ENCODE peak calls at places on chromosomes 13 and 19, in four cellular contexts. One of them, this sample, is unnamed. For H3K9me3, the result is how much of the 10 kb centered on the place peaks cover.

GRCh38 chr13:33289966-33290365 is 4.4 kb upstream of the STARD13 start:
- ATAC-seq in T-helper 17 cell: no peak
- ATAC-seq in psoas muscle: no peak
- ATAC-seq in body of pancreas: no peak
- ATAC-seq in this sample: no peak

GRCh38 chr13:110343241-110343865 is 36.3 kb downstream of the COL4A2 start:
- ATAC-seq in T-helper 17 cell: no peak
- ATAC-seq in psoas muscle: no peak
- ATAC-seq in body of pancreas: peak
- ATAC-seq in this sample: peak

GRCh38 chr19:51938936-51939335 is 11.7 kb downstream of the ZNF613 start:
- ATAC-seq in T-helper 17 cell: no peak
- ATAC-seq in psoas muscle: no peak
- ATAC-seq in body of pancreas: no peak
- ATAC-seq in this sample: no peak

GRCh38 chr19:33389574-33390119 is 16.1 kb downstream of the CEBPG start:
- ATAC-seq in T-helper 17 cell: no peak
- ATAC-seq in psoas muscle: no peak
- ATAC-seq in body of pancreas: no peak
- ATAC-seq in this sample: no peak

GRCh38 chr19:14006766-14007562 is 844 bp upstream of the RFX1 start:
- ATAC-seq in T-helper 17 cell: no peak
- ATAC-seq in psoas muscle: peak
- ATAC-seq in body of pancreas: peak
- ATAC-seq in this sample: peak

GRCh38 chr19:3035542-3036118 is 6.5 kb upstream of the TLE2 start:
- ATAC-seq in T-helper 17 cell: peak
- ATAC-seq in psoas muscle: peak
- ATAC-seq in body of pancreas: peak
- ATAC-seq in this sample: peak

GRCh38 chr19:38213469-38213868 is 10.6 kb downstream of the DPF1 start:
- ATAC-seq in T-helper 17 cell: no peak
- ATAC-seq in psoas muscle: no peak
- ATAC-seq in body of pancreas: no peak
- ATAC-seq in this sample: no peak

GRCh38 chr13:46775385-46776065 is 21.4 kb downstream of the ESD start:
- ATAC-seq in T-helper 17 cell: no peak
- ATAC-seq in psoas muscle: no peak
- ATAC-seq in body of pancreas: no peak
- ATAC-seq in this sample: peak

GRCh38 chr13:28820099-28821051 is at the start of gene MTUS2:
- ATAC-seq in T-helper 17 cell: peak
- ATAC-seq in psoas muscle: no peak
- ATAC-seq in body of pancreas: peak
- ATAC-seq in this sample: peak

GRCh38 chr13:32036131-32036695 is 4.6 kb downstream of the FRY start:
- ATAC-seq in T-helper 17 cell: no peak
- ATAC-seq in psoas muscle: no peak
- ATAC-seq in body of pancreas: peak
- ATAC-seq in this sample: no peak

DNA sequence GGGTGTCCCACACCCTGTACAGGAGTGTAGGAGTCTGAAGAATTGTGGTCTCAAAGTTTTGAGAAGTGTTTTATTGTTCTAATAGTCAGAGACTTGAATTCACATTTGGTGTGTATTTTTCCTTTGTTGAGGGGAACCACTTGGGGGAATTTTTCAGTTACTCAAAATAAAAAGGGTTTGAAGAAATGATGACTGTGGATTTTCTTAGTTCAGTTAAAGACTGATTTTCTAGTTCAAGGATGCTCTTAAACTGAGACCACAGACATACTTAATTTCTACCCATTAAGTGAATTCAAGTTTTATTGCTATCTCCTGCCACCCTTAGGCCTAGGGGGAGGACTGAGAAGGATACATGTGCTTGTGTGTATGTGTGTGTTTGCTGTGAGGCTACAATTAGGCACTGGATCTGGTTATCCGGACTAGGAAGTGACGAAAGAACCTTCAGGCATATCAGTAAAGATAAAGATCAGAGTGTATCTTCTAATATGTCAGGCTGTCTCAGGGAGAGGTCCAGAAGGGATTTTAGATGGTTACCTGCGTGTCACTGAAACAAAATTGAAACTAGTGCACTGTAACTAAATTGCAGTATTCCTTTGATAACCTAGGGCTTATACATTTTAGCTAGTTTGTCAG is 234.9 kb upstream of the DACH1 start:
- ATAC-seq in T-helper 17 cell: no peak
- ATAC-seq in psoas muscle: no peak
- ATAC-seq in body of pancreas: no peak
- ATAC-seq in this sample: no peak
- H3K9me3 ChIP-seq in T-helper 17 cell: under half
- H3K9me3 ChIP-seq in psoas muscle: under half
- H3K9me3 ChIP-seq in body of pancreas: under half
- H3K9me3 ChIP-seq in this sample: under half

DNA sequence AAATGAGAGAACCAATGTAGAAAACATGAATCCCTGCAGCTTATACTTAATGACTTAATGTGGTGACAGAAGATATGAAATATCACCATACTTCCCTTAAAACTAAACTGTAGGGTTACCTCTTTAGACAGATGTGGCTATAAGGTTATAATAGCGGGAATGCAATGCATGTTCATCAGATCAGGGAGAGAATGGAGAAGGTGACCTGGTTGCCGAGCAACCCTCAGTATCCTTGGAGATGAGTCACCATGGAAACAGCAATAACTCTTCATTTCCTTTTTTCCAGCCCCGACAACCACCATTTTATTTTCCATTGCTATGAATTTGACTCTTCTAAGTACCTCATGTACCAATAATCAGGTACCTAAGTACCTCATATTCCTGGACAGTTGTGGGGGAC is 28.0 kb upstream of the ZNF835 start:
- ATAC-seq in T-helper 17 cell: no peak
- ATAC-seq in psoas muscle: no peak
- ATAC-seq in body of pancreas: no peak
- ATAC-seq in this sample: no peak
- H3K9me3 ChIP-seq in T-helper 17 cell: under half
- H3K9me3 ChIP-seq in psoas muscle: under half
- H3K9me3 ChIP-seq in body of pancreas: under half
- H3K9me3 ChIP-seq in this sample: under half

GRCh38 chr13:18951412-18951811 is 230.2 kb downstream of the TUBA3C start:
- ATAC-seq in T-helper 17 cell: no peak
- ATAC-seq in psoas muscle: no peak
- ATAC-seq in body of pancreas: no peak
- ATAC-seq in this sample: no peak

GRCh38 chr13:18956473-18957078 is 225.0 kb downstream of the TUBA3C start:
- ATAC-seq in T-helper 17 cell: no peak
- ATAC-seq in psoas muscle: no peak
- ATAC-seq in body of pancreas: no peak
- ATAC-seq in this sample: no peak

GRCh38 chr13:18954254-18954653 is 227.4 kb downstream of the TUBA3C start:
- ATAC-seq in T-helper 17 cell: no peak
- ATAC-seq in psoas muscle: no peak
- ATAC-seq in body of pancreas: no peak
- ATAC-seq in this sample: no peak

GRCh38 chr13:18952225-18953016 is 229.2 kb downstream of the TUBA3C start:
- ATAC-seq in T-helper 17 cell: no peak
- ATAC-seq in psoas muscle: no peak
- ATAC-seq in body of pancreas: no peak
- ATAC-seq in this sample: no peak

DNA sequence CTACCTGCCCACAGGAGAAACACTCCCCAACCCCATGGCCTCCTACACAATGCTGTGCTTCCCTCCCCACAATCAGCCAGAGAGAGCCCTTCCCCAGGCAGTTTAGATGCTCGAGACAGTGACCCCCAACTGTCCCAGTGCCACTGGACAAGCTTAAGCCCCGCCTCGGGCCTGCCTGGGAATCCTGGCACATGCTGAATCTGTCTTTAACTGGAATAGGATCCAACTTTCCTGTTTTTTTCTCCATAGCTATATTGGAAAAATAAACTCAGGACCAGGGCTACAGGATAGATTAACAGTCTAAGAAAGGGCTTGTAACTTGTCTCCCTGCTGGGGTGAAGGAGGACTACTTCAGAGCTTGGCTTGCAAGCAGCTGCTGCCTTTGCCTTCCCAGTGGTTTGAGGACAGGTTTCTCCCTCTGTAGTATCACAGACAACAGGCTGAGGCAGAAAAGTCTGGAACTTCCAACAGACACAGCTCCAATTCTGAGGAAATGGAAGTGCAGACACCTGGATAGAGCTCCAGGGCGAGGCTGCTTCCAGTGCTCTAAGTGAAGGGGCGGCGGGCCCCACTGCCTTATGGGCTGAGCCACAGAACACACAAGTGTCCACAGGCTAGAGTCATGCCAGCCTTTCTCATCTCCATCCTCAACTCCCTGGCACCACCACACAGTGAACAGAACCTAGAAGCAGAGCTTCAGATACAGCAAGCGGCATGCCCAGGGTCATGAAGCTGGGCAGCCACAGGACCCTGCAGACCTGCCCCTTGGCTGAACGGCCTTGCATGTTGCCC is 228.3 kb downstream of the TUBA3C start:
- ATAC-seq in T-helper 17 cell: no peak
- ATAC-seq in psoas muscle: no peak
- ATAC-seq in body of pancreas: no peak
- ATAC-seq in this sample: no peak
- H3K9me3 ChIP-seq in T-helper 17 cell: under half
- H3K9me3 ChIP-seq in psoas muscle: under half
- H3K9me3 ChIP-seq in body of pancreas: under half
- H3K9me3 ChIP-seq in this sample: under half

GRCh38 chr19:57755031-57755430 is 8.4 kb downstream of the ZNF776 start:
- ATAC-seq in T-helper 17 cell: no peak
- ATAC-seq in psoas muscle: no peak
- ATAC-seq in body of pancreas: no peak
- ATAC-seq in this sample: no peak
- H3K9me3 ChIP-seq in T-helper 17 cell: half or more
- H3K9me3 ChIP-seq in psoas muscle: under half
- H3K9me3 ChIP-seq in body of pancreas: half or more
- H3K9me3 ChIP-seq in this sample: under half

DNA sequence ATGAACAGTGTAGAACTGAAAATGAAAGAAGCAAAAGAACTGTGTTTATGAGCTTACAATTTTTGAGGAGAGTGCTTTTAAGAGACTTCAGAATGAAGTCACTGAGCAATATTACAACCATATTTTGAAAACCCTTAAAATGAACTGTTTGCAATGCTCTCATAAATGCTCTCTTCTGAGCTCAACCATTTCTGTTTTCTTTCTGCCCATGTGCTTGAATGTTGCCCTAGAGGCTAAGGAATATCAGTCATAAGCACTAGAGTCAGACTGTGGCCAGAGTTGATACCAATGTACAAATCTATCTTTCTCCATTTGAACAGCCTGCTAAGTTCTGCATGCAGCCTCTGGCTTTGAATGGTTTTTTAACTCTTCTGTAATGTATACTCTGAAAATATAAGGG is 1092.8 kb downstream of the PCDH9 start:
- ATAC-seq in T-helper 17 cell: no peak
- ATAC-seq in psoas muscle: no peak
- ATAC-seq in body of pancreas: no peak
- ATAC-seq in this sample: no peak
- H3K9me3 ChIP-seq in T-helper 17 cell: under half
- H3K9me3 ChIP-seq in psoas muscle: under half
- H3K9me3 ChIP-seq in body of pancreas: under half
- H3K9me3 ChIP-seq in this sample: under half

GRCh38 chr19:43880483-43880882 is 53.4 kb downstream of the ZNF283 start:
- ATAC-seq in T-helper 17 cell: no peak
- ATAC-seq in psoas muscle: no peak
- ATAC-seq in body of pancreas: no peak
- ATAC-seq in this sample: no peak
- H3K9me3 ChIP-seq in T-helper 17 cell: under half
- H3K9me3 ChIP-seq in psoas muscle: half or more
- H3K9me3 ChIP-seq in body of pancreas: under half
- H3K9me3 ChIP-seq in this sample: half or more

GRCh38 chr19:41422955-41423354 is 4.2 kb downstream of the B3GNT8 start:
- ATAC-seq in T-helper 17 cell: no peak
- ATAC-seq in psoas muscle: no peak
- ATAC-seq in body of pancreas: no peak
- ATAC-seq in this sample: no peak
- H3K9me3 ChIP-seq in T-helper 17 cell: under half
- H3K9me3 ChIP-seq in psoas muscle: under half
- H3K9me3 ChIP-seq in body of pancreas: under half
- H3K9me3 ChIP-seq in this sample: under half